ENCODE peak calls at places on chromosomes 12 and 14, in seven cellular contexts. K is testis, I is heart left ventricle, S is heart right ventricle, Z is PC-3, E is uterus, F is ascending aorta. C is an unnamed sample.

GRCh38 chr14:55807059-55807499 is 227.1 kb downstream of the KTN1 start:
- DNase-seq in K (peak; percentile 98), I (peak; percentile 90), S (peak; percentile 88), Z (peak; percentile 87), E (peak; percentile 55), F (peak; percentile 58), C (peak; percentile 16)

GRCh38 chr12:100926669-100927248 is 132.2 kb downstream of the ANO4 start:
- DNase-seq in K (peak; percentile 23), I (no peak), S (no peak), Z (peak; percentile 32), E (no peak), F (no peak), C (no peak)

GRCh38 chr12:40552868-40553267 is 139.4 kb upstream of the CNTN1 start:
- DNase-seq in K (no peak), I (no peak), S (no peak), Z (peak; percentile 47), E (no peak), F (no peak), C (no peak)

GRCh38 chr12:104057771-104058197 is 6.5 kb upstream of the HCFC2 start:
- DNase-seq in K (no peak), I (no peak), S (no peak), Z (peak; percentile 55), E (no peak), F (no peak), C (no peak)

GRCh38 chr14:63632932-63633514 is 8.6 kb downstream of the WDR89 start:
- DNase-seq in K (no peak), I (no peak), S (no peak), Z (peak; percentile 71), E (no peak), F (no peak), C (no peak)

GRCh38 chr12:54394281-54394719 is 9.8 kb upstream of the ZNF385A start:
- DNase-seq in K (peak; percentile 71), I (peak; percentile 58), S (no peak), Z (peak; percentile 88), E (no peak), F (no peak), C (peak; percentile 50)

GRCh38 chr14:105867961-105868599 is 341.7 kb downstream of the TMEM121 start:
- DNase-seq in K (peak; percentile 10), I (peak; percentile 14), S (no peak), Z (no peak), E (peak; percentile 7), F (no peak), C (no peak)

GRCh38 chr12:39173689-39174088 is 268.3 kb upstream of the CPNE8 start:
- DNase-seq in K (no peak), I (no peak), S (no peak), Z (peak; percentile 80), E (no peak), F (no peak), C (no peak)

GRCh38 chr12:21989819-21990412 is 48.7 kb upstream of the ABCC9 start:
- DNase-seq in K (no peak), I (no peak), S (no peak), Z (peak; percentile 61), E (no peak), F (no peak), C (no peak)

GRCh38 chr12:21001778-21002177 is 129.2 kb upstream of the SLCO1B1 start:
- DNase-seq in K (no peak), I (no peak), S (no peak), Z (no peak), E (no peak), F (no peak), C (no peak)

GRCh38 chr12:107405436-107405835 is 280.2 kb upstream of the PWP1 start:
- DNase-seq in K (no peak), I (peak; percentile 18), S (peak; percentile 32), Z (no peak), E (no peak), F (no peak), C (peak; percentile 51)

GRCh38 chr12:113464852-113465719 is 6.6 kb downstream of the LHX5 start:
- DNase-seq in K (no peak), I (no peak), S (no peak), Z (no peak), E (no peak), F (no peak), C (no peak)

GRCh38 chr12:115774148-115774905 is 503.2 kb downstream of the MED13L start:
- DNase-seq in K (no peak), I (no peak), S (no peak), Z (peak; percentile 45), E (no peak), F (no peak), C (no peak)

GRCh38 chr12:3601466-3602150 is 110.6 kb downstream of the PRMT8 start:
- DNase-seq in K (no peak), I (no peak), S (no peak), Z (no peak), E (no peak), F (no peak), C (no peak)

GRCh38 chr12:106291342-106291741 is 11.2 kb upstream of the TCP11L2 start:
- DNase-seq in K (no peak), I (no peak), S (no peak), Z (no peak), E (no peak), F (no peak), C (no peak)

GRCh38 chr14:76752744-76753143 is 8.5 kb upstream of the VASH1 start:
- DNase-seq in K (no peak), I (no peak), S (no peak), Z (no peak), E (no peak), F (no peak), C (peak; percentile 69)

GRCh38 chr14:100641274-100641860 is 54.1 kb upstream of the BEGAIN start:
- DNase-seq in K (no peak), I (no peak), S (no peak), Z (no peak), E (no peak), F (no peak), C (no peak)
- H3K4me3 ChIP-seq in K (no peak overlapping the region), I (no peak overlapping the region), S (no peak overlapping the region), Z (no peak overlapping the region), E (no peak overlapping the region), F (no peak overlapping the region), C (no peak overlapping the region)

GRCh38 chr12:46523446-46523845 is 150.9 kb upstream of the SLC38A2 start:
- DNase-seq in K (no peak), I (no peak), S (no peak), Z (peak; percentile 40), E (no peak), F (no peak), C (no peak)
- H3K27ac ChIP-seq in K (no peak overlapping the region), I (no peak overlapping the region), S (peak overlapping the region; percentile 78), Z (peak overlapping the region; percentile 75), E (peak overlapping the region; percentile 88), F (no peak overlapping the region), C (no peak overlapping the region)

GRCh38 chr12:130560321-130560720 is 155.8 kb downstream of the RIMBP2 start:
- DNase-seq in K (no peak), I (no peak), S (no peak), Z (no peak), E (no peak), F (no peak), C (no peak)

GRCh38 chr12:130557876-130558770 is 158.0 kb downstream of the RIMBP2 start:
- DNase-seq in K (no peak), I (no peak), S (no peak), Z (no peak), E (no peak), F (no peak), C (no peak)

GRCh38 chr12:130557201-130557600 is 158.9 kb downstream of the RIMBP2 start:
- DNase-seq in K (no peak), I (no peak), S (no peak), Z (no peak), E (no peak), F (no peak), C (no peak)

GRCh38 chr12:130562711-130563110 is 153.4 kb downstream of the RIMBP2 start:
- DNase-seq in K (no peak), I (no peak), S (no peak), Z (no peak), E (no peak), F (no peak), C (no peak)

DNA sequence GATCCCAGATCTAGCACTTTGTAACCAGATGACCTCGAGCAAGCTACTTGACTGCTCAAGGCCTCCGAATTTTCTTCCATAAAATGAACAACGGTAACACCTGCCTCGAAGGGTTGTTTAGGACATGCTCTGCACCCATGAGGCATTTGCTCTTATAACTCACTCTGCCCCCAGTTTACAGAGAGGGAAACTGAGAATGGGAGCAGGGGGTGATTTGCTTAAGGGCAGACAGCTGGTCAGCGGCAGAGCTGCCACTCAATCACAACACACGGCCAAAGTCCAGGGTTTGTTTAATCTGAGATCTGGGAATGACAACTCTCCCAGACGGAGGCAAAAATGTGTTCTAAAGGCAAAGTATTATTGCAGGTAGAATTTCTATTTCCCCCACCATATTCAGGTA is 156.3 kb downstream of the RIMBP2 start:
- DNase-seq in K (no peak), I (no peak), S (no peak), Z (no peak), E (no peak), F (no peak), C (no peak)
- H3K4me3 ChIP-seq in K (no peak overlapping the region), I (no peak overlapping the region), S (no peak overlapping the region), Z (no peak overlapping the region), E (no peak overlapping the region), F (no peak overlapping the region), C (no peak overlapping the region)

DNA sequence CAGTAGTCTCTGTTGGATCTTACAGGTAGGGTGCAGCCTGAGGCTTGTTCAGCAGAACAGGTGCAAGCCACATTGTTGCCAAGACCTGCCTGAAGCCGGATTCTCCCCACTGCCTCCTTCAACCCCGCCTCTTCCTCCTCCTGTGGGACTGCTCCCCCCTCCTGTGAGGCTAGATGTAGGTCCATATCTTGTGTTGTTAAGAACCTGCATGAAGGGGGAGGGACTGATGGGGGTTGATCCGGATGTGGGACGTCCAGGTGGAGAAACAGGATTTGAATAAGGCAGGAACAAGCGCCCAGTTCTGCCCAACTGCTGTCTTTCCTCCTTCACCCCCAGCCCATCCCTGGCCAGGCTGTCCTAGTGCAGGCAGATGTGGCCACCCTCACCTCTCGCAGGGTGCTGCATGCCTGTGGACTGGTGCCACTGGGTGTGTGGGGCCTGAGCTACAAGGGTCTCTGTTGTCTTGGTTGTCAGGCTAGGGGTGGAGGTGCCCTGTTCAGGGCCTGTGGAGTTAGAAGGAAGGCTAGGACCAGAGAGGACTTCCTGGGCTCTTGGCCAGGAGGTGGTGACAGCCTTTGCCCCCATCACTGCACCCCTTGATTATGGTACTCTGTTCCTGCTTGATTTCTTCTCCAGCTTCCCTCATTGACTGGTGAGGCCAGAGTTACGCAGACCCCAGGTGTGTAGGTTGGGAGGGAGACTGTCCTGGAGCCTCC is 1.4 kb downstream of the NR4A1 start:
- DNase-seq in K (no peak), I (peak; percentile 46), S (peak; percentile 50), Z (peak; percentile 42), E (peak; percentile 35), F (no peak), C (no peak)
- H3K27ac ChIP-seq in K (peak overlapping the region; percentile 96), I (peak overlapping the region; percentile 99), S (peak overlapping the region; percentile 98), Z (no peak overlapping the region), E (peak overlapping the region; percentile 98), F (peak overlapping the region; percentile 98), C (peak overlapping the region; percentile 99)

DNA sequence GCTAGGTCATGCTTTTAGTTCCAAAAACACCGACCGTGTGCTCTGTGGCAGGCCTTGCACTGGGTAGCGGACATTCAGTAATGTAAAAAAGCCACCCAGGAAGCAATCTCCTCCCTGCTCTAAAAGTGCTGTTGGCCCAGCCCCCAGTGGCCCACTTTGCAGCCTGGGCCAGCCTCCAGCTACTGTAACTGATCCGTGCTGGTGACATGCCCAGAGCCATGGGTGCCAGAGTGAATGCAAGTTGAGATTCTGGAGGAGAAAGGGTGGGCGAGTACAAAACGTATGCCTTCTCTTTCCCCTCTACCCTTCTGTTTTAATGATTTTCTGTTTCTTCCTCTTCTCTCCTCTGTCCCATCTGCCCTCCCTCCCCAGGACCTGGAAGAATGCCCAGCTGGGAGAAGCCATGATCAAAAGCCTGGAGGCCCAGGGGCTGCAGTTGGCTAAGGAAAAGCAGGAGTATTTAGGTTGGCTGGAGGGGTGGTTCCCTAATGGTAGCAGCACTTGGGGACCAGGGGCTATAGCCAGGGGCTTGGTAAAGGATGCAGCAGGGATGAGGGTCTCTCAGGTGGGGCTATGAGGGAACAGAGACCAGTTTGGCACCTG is 16.9 kb downstream of the PLEKHD1 start:
- DNase-seq in K (peak; percentile 61), I (peak; percentile 69), S (peak; percentile 53), Z (no peak), E (no peak), F (no peak), C (peak; percentile 90)
- H3K4me3 ChIP-seq in K (no peak overlapping the region), I (no peak overlapping the region), S (no peak overlapping the region), Z (no peak overlapping the region), E (no peak overlapping the region), F (no peak overlapping the region), C (no peak overlapping the region)